ENCODE peak calls at places on chromosomes 12 and 14, in seven cellular contexts. R, I, B, K, H, P and C are unnamed samples.

GRCh38 chr12:6925543-6926279 is 2.0 kb upstream of the ATN1 start:
- DNase-seq in K (peak), R (no peak), I (peak), B (peak), H (peak), P (peak), C (peak)

GRCh38 chr14:85333313-85333712 is 196.6 kb upstream of the FLRT2 start:
- DNase-seq in K (peak), B (peak), H (peak), P (no peak), I (no peak), R (no peak), C (no peak)

GRCh38 chr14:50804181-50804721 is 26.7 kb downstream of the NIN start:
- DNase-seq in K (peak), P (no peak), R (no peak), H (peak), I (no peak), B (peak), C (no peak)

GRCh38 chr12:229441-230191 is 15.7 kb upstream of the SLC6A12 start:
- DNase-seq in R (no peak), K (no peak), P (no peak), I (peak), B (no peak), H (no peak), C (no peak)

GRCh38 chr14:50998612-50999011 is 54.3 kb upstream of the PYGL start:
- DNase-seq in P (no peak), B (no peak), K (no peak), I (no peak), R (no peak), H (no peak), C (no peak)

GRCh38 chr12:4810219-4810671 is 90.0 kb downstream of the GALNT8 start:
- DNase-seq in P (no peak), K (no peak), H (no peak), R (no peak), B (no peak), I (no peak), C (no peak)

GRCh38 chr14:96042218-96042930 is 3.2 kb downstream of the C14orf132 start:
- DNase-seq in I (no peak), B (peak), H (peak), K (peak), R (no peak), P (peak), C (no peak)

GRCh38 chr14:54481695-54482094 is 7.1 kb downstream of the GMFB start:
- DNase-seq in I (no peak), P (no peak), R (no peak), H (no peak), B (no peak), K (no peak), C (no peak)

GRCh38 chr12:40216516-40217288 is 8.1 kb upstream of the LRRK2 start:
- DNase-seq in I (no peak), K (no peak), P (no peak), H (no peak), B (no peak), R (no peak), C (no peak)

GRCh38 chr12:42690264-42690663 is 100.7 kb upstream of the PRICKLE1 start:
- DNase-seq in P (no peak), H (no peak), R (no peak), B (no peak), K (no peak), I (no peak), C (no peak)

GRCh38 chr14:55850803-55851202 is 267.4 kb upstream of the PELI2 start:
- DNase-seq in K (peak), I (no peak), H (peak), B (peak), P (no peak), R (no peak), C (no peak)

GRCh38 chr12:94265521-94265920 is 117.1 kb downstream of the PLXNC1 start:
- DNase-seq in I (no peak), R (no peak), B (no peak), H (no peak), K (no peak), P (no peak), C (no peak)

GRCh38 chr14:60760648-60761364 is 26.2 kb downstream of the MNAT1 start:
- DNase-seq in H (no peak), R (no peak), B (no peak), P (no peak), I (no peak), K (no peak), C (no peak)

GRCh38 chr12:132986885-132987225 is 688 bp downstream of the ZNF26 start:
- DNase-seq in P (no peak), R (no peak), H (peak), K (peak), B (no peak), I (peak), C (no peak)

GRCh38 chr14:86430807-86431206 is 900.9 kb downstream of the FLRT2 start:
- DNase-seq in R (no peak), P (no peak), B (no peak), H (no peak), I (no peak), K (peak), C (no peak)

GRCh38 chr14:56199095-56199975 is 81.1 kb downstream of the PELI2 start:
- DNase-seq in H (peak), R (no peak), K (peak), P (peak), B (peak), I (no peak), C (no peak)

GRCh38 chr12:102806110-102806509 is 110.9 kb downstream of the PAH start:
- DNase-seq in P (no peak), K (no peak), B (no peak), I (no peak), H (no peak), R (no peak), C (no peak)

GRCh38 chr14:32512813-32513212 is 183.7 kb downstream of the AKAP6 start:
- DNase-seq in I (no peak), K (no peak), P (no peak), B (peak), H (no peak), R (no peak), C (no peak)

GRCh38 chr12:28190321-28191017 is at the start of gene CCDC91:
- DNase-seq in P (peak), R (peak), I (peak), H (peak), K (peak), B (peak), C (peak)

GRCh38 chr12:59005195-59005961 is 85.1 kb upstream of the LRIG3 start:
- DNase-seq in B (peak), H (peak), K (peak), P (peak), R (no peak), I (no peak), C (no peak)

GRCh38 chr12:59007620-59008019 is 87.3 kb upstream of the LRIG3 start:
- DNase-seq in P (no peak), I (no peak), B (no peak), K (no peak), H (peak), R (no peak), C (no peak)

GRCh38 chr12:59010948-59011347 is 90.6 kb upstream of the LRIG3 start:
- DNase-seq in H (no peak), I (no peak), P (no peak), B (no peak), K (no peak), R (no peak), C (no peak)
- TF ChIP-seq CTCF in H (no peak), I (no peak), P (no peak), B (no peak), K (no peak), R (no peak), C (no peak)

GRCh38 chr12:121203482-121203881 is 6.4 kb upstream of the P2RX4 start:
- DNase-seq in R (no peak), I (no peak), H (no peak), K (no peak), P (no peak), B (no peak), C (no peak)

GRCh38 chr12:121202407-121203355 is 7.2 kb upstream of the P2RX4 start:
- DNase-seq in H (no peak), K (no peak), P (no peak), R (no peak), I (no peak), B (no peak), C (no peak)

GRCh38 chr12:121196902-121197301 is 13.0 kb upstream of the P2RX4 start:
- DNase-seq in R (no peak), H (peak), B (no peak), I (no peak), P (no peak), K (no peak), C (no peak)

DNA sequence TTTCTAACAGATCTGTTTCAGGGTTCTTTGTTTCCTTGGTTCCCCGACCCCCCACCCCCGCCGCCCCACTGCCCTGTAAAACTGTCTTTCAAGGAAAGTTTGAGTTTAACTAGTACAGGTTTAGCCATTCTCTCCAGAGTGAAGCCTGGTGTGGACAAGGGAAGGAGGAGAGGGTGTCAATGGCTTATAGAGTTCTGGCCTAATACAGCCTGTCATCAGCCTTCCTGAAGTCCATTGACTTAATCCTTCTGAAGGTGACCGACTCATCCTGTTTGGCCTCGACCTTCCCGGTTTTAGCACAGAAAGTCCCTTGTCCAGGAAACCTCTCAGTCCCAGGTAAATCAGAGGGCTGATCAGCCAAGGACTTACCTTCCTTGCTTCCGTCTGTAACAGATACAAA is 11.0 kb upstream of the P2RX4 start:
- DNase-seq in I (no peak), P (no peak), K (no peak), H (no peak), R (no peak), B (no peak), C (no peak)
- TF ChIP-seq CTCF in I (no peak), P (no peak), K (no peak), H (no peak), R (no peak), B (no peak), C (no peak)

DNA sequence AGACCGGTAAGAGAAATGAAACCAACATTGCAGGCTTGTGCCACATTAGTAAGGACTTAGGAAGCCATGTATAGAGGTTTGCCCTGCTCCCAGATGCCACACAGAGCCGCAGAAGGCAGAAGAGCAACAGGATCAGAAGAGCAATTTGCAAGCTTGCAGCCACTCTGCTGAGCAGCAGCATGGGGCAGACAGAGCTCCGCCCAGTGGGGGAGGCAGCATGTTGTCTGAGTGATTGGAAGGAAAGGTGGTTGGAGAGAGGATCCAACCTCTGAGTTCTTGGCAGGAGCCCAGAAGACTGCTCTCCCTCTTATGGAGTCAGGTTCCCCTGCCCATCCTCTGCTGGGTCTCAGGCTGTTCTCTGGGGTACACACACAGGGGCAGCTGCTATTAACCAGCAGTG is 2.3 kb upstream of the KRT6A start:
- DNase-seq in H (peak), P (no peak), K (no peak), B (peak), R (no peak), I (peak), C (no peak)
- TF ChIP-seq CTCF in H (no peak), P (no peak), K (no peak), B (no peak), R (no peak), I (no peak), C (no peak)

DNA sequence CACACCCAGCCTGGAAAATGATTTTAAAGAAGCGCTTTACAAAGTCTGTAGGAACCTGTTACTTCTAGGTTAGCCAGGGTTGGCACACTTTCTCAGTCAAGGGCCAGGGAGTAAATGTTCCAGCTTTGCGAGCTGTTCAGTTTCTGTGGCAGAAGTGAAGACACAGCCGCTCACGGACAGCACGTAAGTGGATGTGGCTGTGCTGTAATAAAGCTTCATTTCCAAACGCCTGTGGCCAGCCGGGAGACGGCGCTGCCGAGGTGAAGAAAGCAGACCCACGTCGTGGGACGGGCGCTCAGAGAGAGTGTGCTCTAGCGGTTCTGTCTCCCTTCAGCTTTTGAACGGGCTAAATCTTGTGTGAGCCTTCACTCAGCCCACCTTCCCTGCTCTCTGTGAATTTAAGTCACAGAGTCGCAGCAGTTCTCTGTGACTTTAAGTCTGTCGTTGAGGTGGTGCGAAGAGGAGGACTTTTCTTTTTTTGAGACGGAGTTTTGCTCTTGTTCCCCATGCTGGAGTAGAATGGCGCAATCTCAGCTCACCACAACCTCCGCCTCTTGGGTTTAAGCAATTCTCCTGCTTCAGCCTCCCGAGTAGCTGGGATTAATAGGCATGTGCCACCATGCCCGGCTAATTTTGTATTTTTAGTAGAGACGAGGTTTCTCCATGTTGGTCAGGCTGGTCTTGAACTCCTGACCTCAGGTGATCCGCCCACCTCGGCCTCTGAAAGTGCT is 35.6 kb downstream of the EP400 start:
- DNase-seq in H (no peak), B (no peak), I (no peak), K (no peak), P (no peak), R (no peak), C (no peak)
- TF ChIP-seq CTCF in H (no peak), B (no peak), I (no peak), K (no peak), P (no peak), R (no peak), C (no peak)

DNA sequence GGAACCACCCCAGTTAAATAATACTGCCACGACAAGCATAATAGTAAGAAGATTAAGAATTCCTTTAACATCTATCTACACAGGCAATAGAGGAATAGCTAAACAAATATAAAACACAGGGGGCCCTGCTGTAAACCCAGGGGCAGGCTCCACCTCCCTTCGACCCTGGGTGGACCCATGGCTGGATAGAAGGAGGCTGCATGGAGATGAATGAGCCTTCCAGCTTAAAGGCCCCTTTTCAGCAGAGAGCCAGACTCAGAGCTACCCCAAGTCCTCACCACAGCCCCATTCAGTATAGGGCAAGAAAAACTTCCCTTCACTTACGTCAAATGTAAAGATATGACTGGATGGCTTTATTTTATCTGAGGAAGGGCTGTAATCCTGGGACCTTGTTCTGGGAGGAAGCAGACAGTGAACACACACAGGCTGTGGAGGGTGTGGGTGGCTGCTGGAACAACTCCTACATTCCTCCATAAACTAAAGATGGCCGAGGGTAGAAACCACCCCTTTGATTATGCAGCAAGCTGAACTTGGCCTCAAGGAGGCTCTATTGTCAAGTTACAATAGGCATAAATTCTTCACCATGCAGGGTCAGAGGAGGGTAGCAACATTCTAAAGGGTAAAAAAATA is 30.5 kb downstream of the NUAK1 start:
- DNase-seq in R (no peak), H (peak), I (no peak), K (no peak), P (no peak), B (peak), C (no peak)
- TF ChIP-seq CTCF in R (no peak), H (peak), I (no peak), K (peak), P (peak), B (no peak), C (no peak)

GRCh38 chr12:98911396-98911795 is 266.3 kb downstream of the APAF1 start:
- DNase-seq in P (no peak), R (no peak), H (no peak), K (no peak), I (no peak), B (no peak), C (no peak)

GRCh38 chr12:98909749-98910148 is 264.7 kb downstream of the APAF1 start:
- DNase-seq in I (peak), K (no peak), B (no peak), R (no peak), H (no peak), P (no peak), C (no peak)

GRCh38 chr12:98903875-98904274 is 258.8 kb downstream of the APAF1 start:
- DNase-seq in K (no peak), B (no peak), H (no peak), P (no peak), I (no peak), R (no peak), C (no peak)

GRCh38 chr12:98912401-98912800 is 267.3 kb downstream of the APAF1 start:
- DNase-seq in H (no peak), B (no peak), R (no peak), P (no peak), K (no peak), I (no peak), C (no peak)

GRCh38 chr12:98908866-98909265 is 263.8 kb downstream of the APAF1 start:
- DNase-seq in K (no peak), H (no peak), R (no peak), I (no peak), P (no peak), B (no peak), C (no peak)
- TF ChIP-seq CTCF in K (no peak), H (no peak), R (no peak), I (no peak), P (no peak), B (no peak), C (no peak)

GRCh38 chr12:68559246-68559645 is 51.5 kb upstream of the RAP1B start:
- DNase-seq in K (no peak), P (no peak), B (no peak), I (no peak), R (no peak), H (peak), C (no peak)

GRCh38 chr12:68564166-68564565 is 46.5 kb upstream of the RAP1B start:
- DNase-seq in K (no peak), I (no peak), P (no peak), H (no peak), B (no peak), R (no peak), C (no peak)

GRCh38 chr12:68559984-68560822 is 50.5 kb upstream of the RAP1B start:
- DNase-seq in R (no peak), K (no peak), B (peak), I (peak), H (peak), P (no peak), C (peak)

GRCh38 chr12:68561830-68562229 is 48.9 kb upstream of the RAP1B start:
- DNase-seq in P (no peak), I (no peak), R (no peak), K (no peak), B (no peak), H (no peak), C (no peak)

DNA sequence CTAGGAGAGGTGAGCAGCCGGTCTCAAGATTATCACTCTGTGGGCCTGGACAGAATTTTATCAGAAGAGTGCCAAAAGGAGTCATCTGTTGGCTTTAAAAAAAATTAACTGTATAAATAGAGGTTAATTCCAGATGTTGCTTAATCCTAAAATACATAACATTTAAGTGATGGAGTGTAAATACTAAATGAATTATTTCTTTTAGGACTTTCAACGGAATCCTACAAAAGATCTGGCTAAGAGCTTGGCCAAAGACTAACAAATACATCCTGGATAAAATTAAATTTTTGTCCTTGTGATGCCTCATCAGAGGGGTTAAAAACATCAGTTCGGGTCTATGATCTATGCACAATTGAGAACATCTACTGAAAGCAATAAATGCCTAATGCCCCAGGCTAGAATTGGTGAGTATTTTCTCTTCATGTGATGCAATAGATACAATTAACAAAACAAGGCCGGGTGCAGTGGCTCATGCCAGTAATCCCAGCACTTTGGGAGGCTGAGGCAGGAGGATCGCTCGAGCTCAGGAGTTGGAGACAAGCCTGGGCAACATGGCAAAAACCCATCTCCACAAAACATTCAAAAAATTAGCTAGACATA is 49.8 kb upstream of the RAP1B start:
- DNase-seq in I (no peak), R (no peak), B (no peak), H (no peak), P (no peak), K (no peak), C (no peak)
- TF ChIP-seq CTCF in I (no peak), R (no peak), B (no peak), H (no peak), P (no peak), K (no peak), C (no peak)